ENCODE peak calls at places on chromosomes 13 and 19, in six cellular contexts. M is stimulated activated CD4-positive, alpha-beta T cell treated with anti-CD3 and anti-CD28 coated beads, Interleukin-4, amount 100 ng/mL, for 4 hours; E is Panc1; K is amniotic stem cell; Y is stimulated activated CD8-positive, alpha-beta memory T cell treated with anti-CD3 and anti-CD28 coated beads, Interleukin-7, amount 100 ng/mL, for 1 hour; S is thoracic aorta. R is an unnamed sample.

GRCh38 chr13:113430378-113431110 is 22.7 kb downstream of the ADPRHL1 start:
- DNase-seq in M (no peak), E (no peak), K (no peak), Y (no peak), S (no peak), R (no peak)

GRCh38 chr13:73913043-73913740 is 221.0 kb downstream of the KLF12 start:
- DNase-seq in M (no peak), K (no peak), Y (no peak), S (no peak), E (no peak), R (no peak)

GRCh38 chr19:903266-903797 is 9.7 kb downstream of the R3HDM4 start:
- DNase-seq in Y (no peak), M (no peak), S (no peak), K (no peak), E (no peak), R (no peak)

GRCh38 chr19:33440241-33440640 is 66.7 kb downstream of the CEBPG start:
- DNase-seq in M (no peak), S (no peak), Y (no peak), E (no peak), K (no peak), R (no peak)

GRCh38 chr19:4304509-4305252 is at the start of gene FSD1:
- DNase-seq in Y (peak), K (no peak), E (no peak), S (no peak), M (peak), R (peak)

GRCh38 chr13:31090921-31091624 is 70.6 kb downstream of the HSPH1 start:
- DNase-seq in S (no peak), K (no peak), M (no peak), E (no peak), Y (no peak), R (no peak)

GRCh38 chr13:32314968-32315254 is 252 bp downstream of the ZAR1L start:
- DNase-seq in E (peak), Y (peak), S (no peak), M (no peak), K (no peak), R (peak)

GRCh38 chr19:52398091-52398461 is 427 bp downstream of the ZNF528 start:
- DNase-seq in S (no peak), E (no peak), Y (no peak), K (no peak), M (no peak), R (no peak)

GRCh38 chr13:86882107-86882506 is 789.1 kb upstream of the SLITRK5 start:
- DNase-seq in Y (no peak), S (no peak), M (no peak), K (no peak), E (no peak), R (no peak)

GRCh38 chr19:4233282-4233853 is 4.0 kb downstream of the EBI3 start:
- DNase-seq in K (no peak), Y (peak), M (peak), S (no peak), E (peak), R (peak)

GRCh38 chr13:31209172-31209818 is 9.5 kb downstream of the B3GLCT start:
- DNase-seq in S (no peak), E (no peak), Y (no peak), K (no peak), M (no peak), R (no peak)

GRCh38 chr19:2507109-2507508 is 31.2 kb downstream of the GADD45B start:
- DNase-seq in K (no peak), M (no peak), S (no peak), Y (no peak), E (peak), R (peak)

GRCh38 chr13:74306496-74306895 is 172.3 kb upstream of the KLF12 start:
- DNase-seq in Y (no peak), E (no peak), K (no peak), S (no peak), M (no peak), R (no peak)